ENCODE peak calls at places on chromosomes 1 and 21, in seven cellular contexts. R is T-helper 2 cell; A is DMS53; G is GM13977; X is activated CD8-positive, alpha-beta memory T cell treated with anti-CD3 and anti-CD28 coated beads, Interleukin-2, amount 50 U/mL, for 48 hours; N is NCI-H2081; W is activated CD4-positive, alpha-beta memory T cell treated with anti-CD3 and anti-CD28 coated beads for 36 hours. U is an unnamed sample.

GRCh38 chr1:101520302-101520701 is 283.5 kb downstream of the S1PR1 start:
- DNase-seq in G (peak; percentile 33), A (peak; percentile 88), W (peak; percentile 13), X (no peak), R (no peak), N (peak; percentile 70), U (peak; percentile 14)

GRCh38 chr1:193846411-193846810 is 660.0 kb upstream of the B3GALT2 start:
- DNase-seq in R (no peak), W (no peak), G (no peak), X (no peak), N (no peak), A (no peak), U (no peak)

GRCh38 chr1:116476321-116476720 is 94.5 kb downstream of the CD58 start:
- DNase-seq in W (no peak), A (no peak), R (no peak), G (no peak), N (no peak), X (no peak), U (no peak)

GRCh38 chr1:36177589-36178463 is 21.9 kb downstream of the MAP7D1 start:
- DNase-seq in G (no peak), W (no peak), R (no peak), N (no peak), A (no peak), X (no peak), U (no peak)

GRCh38 chr1:231796141-231796540 is 169.6 kb downstream of the DISC1 start:
- DNase-seq in G (no peak), N (no peak), A (no peak), X (no peak), R (no peak), W (no peak), U (no peak)

GRCh38 chr1:230627767-230628166 is 14.5 kb upstream of the COG2 start:
- DNase-seq in A (peak; percentile 24), N (no peak), R (no peak), W (no peak), X (no peak), G (no peak), U (no peak)

GRCh38 chr1:96643519-96643918 is 78.1 kb upstream of the PTBP2 start:
- DNase-seq in A (no peak), G (no peak), X (no peak), R (no peak), N (no peak), W (no peak), U (no peak)

GRCh38 chr1:99808391-99809115 is 41.6 kb upstream of the AGL start:
- DNase-seq in X (no peak), A (peak; percentile 97), N (peak; percentile 70), G (peak; percentile 62), R (no peak), W (peak; percentile 22), U (peak; percentile 77)

GRCh38 chr1:231720652-231721325 is 94.2 kb downstream of the DISC1 start:
- DNase-seq in R (no peak), W (no peak), X (no peak), A (no peak), G (no peak), N (peak; percentile 96), U (no peak)

GRCh38 chr1:111769517-111770146 is 13.9 kb downstream of the DDX20 start:
- DNase-seq in R (no peak), X (no peak), W (peak; percentile 44), N (peak; percentile 46), G (peak; percentile 63), A (peak; percentile 83), U (peak; percentile 50)

GRCh38 chr1:24302209-24302611 is 16.9 kb upstream of the GRHL3 start:
- DNase-seq in G (no peak), R (no peak), X (no peak), N (no peak), W (no peak), A (no peak), U (no peak)

GRCh38 chr1:202938287-202938925 is 11.4 kb upstream of the KLHL12 start:
- DNase-seq in X (no peak), W (no peak), A (peak; percentile 20), R (no peak), G (no peak), N (no peak), U (no peak)

GRCh38 chr1:2783435-2784397 is 17.8 kb downstream of the TTC34 start:
- DNase-seq in R (no peak), W (no peak), N (no peak), A (no peak), G (no peak), X (peak; percentile 36), U (no peak)

GRCh38 chr1:68111804-68112436 is 61.5 kb upstream of the DIRAS3 start:
- DNase-seq in X (no peak), W (no peak), A (peak; percentile 88), N (peak; percentile 76), R (no peak), G (no peak), U (peak; percentile 78)

GRCh38 chr1:19885821-19886220 is 3.6 kb downstream of the OTUD3 start:
- DNase-seq in G (no peak), N (no peak), X (no peak), A (no peak), W (no peak), R (no peak), U (no peak)

GRCh38 chr1:189620471-189620870 is 857.2 kb downstream of the BRINP3 start:
- DNase-seq in N (no peak), A (no peak), X (no peak), R (no peak), G (no peak), W (no peak), U (no peak)

GRCh38 chr1:166956057-166956850 is 19.1 kb downstream of the ILDR2 start:
- DNase-seq in R (no peak), A (no peak), X (no peak), G (no peak), W (no peak), N (no peak), U (no peak)

GRCh38 chr1:93997756-93998155 is 88.5 kb upstream of the GCLM start:
- DNase-seq in A (no peak), N (no peak), R (no peak), G (no peak), X (no peak), W (no peak), U (no peak)

GRCh38 chr1:165903672-165904071 is 76.3 kb downstream of the UCK2 start:
- DNase-seq in N (peak; percentile 17), G (no peak), R (no peak), X (no peak), W (no peak), A (no peak), U (no peak)

GRCh38 chr1:180211156-180211859 is 18.8 kb upstream of the LHX4 start:
- DNase-seq in X (no peak), G (no peak), A (no peak), W (no peak), N (no peak), R (no peak), U (no peak)

GRCh38 chr21:44547656-44548331 is 3.5 kb downstream of the KRTAP10-2 start:
- DNase-seq in G (no peak), X (peak; percentile 51), R (no peak), A (no peak), N (no peak), W (peak; percentile 41), U (no peak)

GRCh38 chr1:12499574-12500245 is 118.3 kb downstream of the DHRS3 start:
- DNase-seq in G (no peak), X (no peak), R (no peak), A (no peak), W (no peak), N (no peak), U (no peak)

GRCh38 chr1:30756545-30757195 is 904 bp downstream of the LAPTM5 start:
- DNase-seq in X (peak; percentile 79), A (no peak), G (no peak), R (peak; percentile 41), N (no peak), W (peak; percentile 88), U (peak; percentile 24)

GRCh38 chr1:42957229-42957879 is 1.3 kb downstream of the SLC2A1 start:
- DNase-seq in X (no peak), G (no peak), N (peak; percentile 49), W (no peak), R (no peak), A (peak; percentile 35), U (no peak)

GRCh38 chr21:25350056-25350455 is 257.2 kb downstream of the MRPL39 start:
- DNase-seq in A (peak; percentile 44), R (no peak), G (no peak), W (peak; percentile 61), X (peak; percentile 70), N (no peak), U (peak; percentile 56)

GRCh38 chr1:9328681-9329080 is 36.0 kb downstream of the SPSB1 start:
- DNase-seq in W (no peak), G (no peak), N (no peak), A (no peak), X (no peak), R (no peak), U (no peak)

GRCh38 chr21:46068516-46069079 is 29.3 kb upstream of the COL6A2 start:
- DNase-seq in N (no peak), W (no peak), R (no peak), G (no peak), X (no peak), A (no peak), U (no peak)

U was measured in HS-27A.